ENCODE peak calls at places on chromosomes 6 and 20, in eight cellular contexts. One of them, this sample, is unnamed. For H3K4me1, the result is how much of the 10 kb centered on the place peaks cover.

GRCh38 chr6:120378582-120379220 is 955.6 kb downstream of the TBC1D32 start:
- DNase-seq in MM.1S: peak
- DNase-seq in heart right ventricle: no peak
- DNase-seq in uterus: no peak
- DNase-seq in OCI-LY7: peak
- DNase-seq in Peyer's patch: no peak
- DNase-seq in CD4-positive, CD25-positive, alpha-beta regulatory T cell: peak
- DNase-seq in CD8-positive, alpha-beta T cell: no peak
- DNase-seq in this sample: no peak

GRCh38 chr6:128070406-128070805 is 169.5 kb upstream of the THEMIS start:
- DNase-seq in MM.1S: no peak
- DNase-seq in heart right ventricle: no peak
- DNase-seq in uterus: no peak
- DNase-seq in OCI-LY7: no peak
- DNase-seq in Peyer's patch: no peak
- DNase-seq in CD4-positive, CD25-positive, alpha-beta regulatory T cell: no peak
- DNase-seq in CD8-positive, alpha-beta T cell: no peak
- DNase-seq in this sample: no peak

GRCh38 chr6:119738425-119738824 is 388.9 kb upstream of the MAN1A1 start:
- DNase-seq in MM.1S: no peak
- DNase-seq in heart right ventricle: no peak
- DNase-seq in uterus: no peak
- DNase-seq in OCI-LY7: no peak
- DNase-seq in Peyer's patch: no peak
- DNase-seq in CD4-positive, CD25-positive, alpha-beta regulatory T cell: no peak
- DNase-seq in CD8-positive, alpha-beta T cell: no peak
- DNase-seq in this sample: no peak

GRCh38 chr20:35444226-35444625 is 6.2 kb upstream of the GDF5 start:
- DNase-seq in MM.1S: no peak
- DNase-seq in heart right ventricle: no peak
- DNase-seq in uterus: no peak
- DNase-seq in OCI-LY7: no peak
- DNase-seq in Peyer's patch: no peak
- DNase-seq in CD4-positive, CD25-positive, alpha-beta regulatory T cell: no peak
- DNase-seq in CD8-positive, alpha-beta T cell: no peak
- DNase-seq in this sample: no peak

GRCh38 chr6:170276369-170277057 is 14.4 kb downstream of the DLL1 start:
- DNase-seq in MM.1S: no peak
- DNase-seq in heart right ventricle: peak
- DNase-seq in uterus: peak
- DNase-seq in OCI-LY7: no peak
- DNase-seq in Peyer's patch: no peak
- DNase-seq in CD4-positive, CD25-positive, alpha-beta regulatory T cell: no peak
- DNase-seq in CD8-positive, alpha-beta T cell: no peak
- DNase-seq in this sample: no peak

GRCh38 chr20:37288091-37288490 is 1.4 kb upstream of the MANBAL start:
- DNase-seq in MM.1S: no peak
- DNase-seq in heart right ventricle: no peak
- DNase-seq in uterus: no peak
- DNase-seq in OCI-LY7: no peak
- DNase-seq in Peyer's patch: no peak
- DNase-seq in CD4-positive, CD25-positive, alpha-beta regulatory T cell: no peak
- DNase-seq in CD8-positive, alpha-beta T cell: no peak
- DNase-seq in this sample: no peak

GRCh38 chr6:115908906-115909559 is 151.7 kb downstream of the FRK start:
- DNase-seq in MM.1S: no peak
- DNase-seq in heart right ventricle: no peak
- DNase-seq in uterus: no peak
- DNase-seq in OCI-LY7: no peak
- DNase-seq in Peyer's patch: no peak
- DNase-seq in CD4-positive, CD25-positive, alpha-beta regulatory T cell: no peak
- DNase-seq in CD8-positive, alpha-beta T cell: no peak
- DNase-seq in this sample: no peak

GRCh38 chr20:7728373-7728772 is 211.9 kb downstream of the HAO1 start:
- DNase-seq in MM.1S: no peak
- DNase-seq in heart right ventricle: no peak
- DNase-seq in uterus: no peak
- DNase-seq in OCI-LY7: no peak
- DNase-seq in Peyer's patch: no peak
- DNase-seq in CD4-positive, CD25-positive, alpha-beta regulatory T cell: no peak
- DNase-seq in CD8-positive, alpha-beta T cell: no peak
- DNase-seq in this sample: no peak

GRCh38 chr6:37222125-37222967 is 35.2 kb upstream of the TBC1D22B start:
- DNase-seq in MM.1S: peak
- DNase-seq in heart right ventricle: peak
- DNase-seq in uterus: peak
- DNase-seq in OCI-LY7: peak
- DNase-seq in Peyer's patch: peak
- DNase-seq in CD4-positive, CD25-positive, alpha-beta regulatory T cell: peak
- DNase-seq in CD8-positive, alpha-beta T cell: peak
- DNase-seq in this sample: peak

GRCh38 chr6:56946368-56946767 is 8.5 kb upstream of the BEND6 start:
- DNase-seq in MM.1S: no peak
- DNase-seq in heart right ventricle: no peak
- DNase-seq in uterus: no peak
- DNase-seq in OCI-LY7: no peak
- DNase-seq in Peyer's patch: no peak
- DNase-seq in CD4-positive, CD25-positive, alpha-beta regulatory T cell: no peak
- DNase-seq in CD8-positive, alpha-beta T cell: no peak
- DNase-seq in this sample: no peak

GRCh38 chr6:56949925-56950495 is 4.9 kb upstream of the BEND6 start:
- DNase-seq in MM.1S: no peak
- DNase-seq in heart right ventricle: no peak
- DNase-seq in uterus: no peak
- DNase-seq in OCI-LY7: no peak
- DNase-seq in Peyer's patch: no peak
- DNase-seq in CD4-positive, CD25-positive, alpha-beta regulatory T cell: no peak
- DNase-seq in CD8-positive, alpha-beta T cell: no peak
- DNase-seq in this sample: no peak

GRCh38 chr6:56951049-56951816 is 3.7 kb upstream of the BEND6 start:
- DNase-seq in MM.1S: no peak
- DNase-seq in heart right ventricle: no peak
- DNase-seq in uterus: no peak
- DNase-seq in OCI-LY7: no peak
- DNase-seq in Peyer's patch: no peak
- DNase-seq in CD4-positive, CD25-positive, alpha-beta regulatory T cell: no peak
- DNase-seq in CD8-positive, alpha-beta T cell: no peak
- DNase-seq in this sample: no peak

GRCh38 chr6:56947931-56948330 is 7.0 kb upstream of the BEND6 start:
- DNase-seq in MM.1S: no peak
- DNase-seq in heart right ventricle: no peak
- DNase-seq in uterus: no peak
- DNase-seq in OCI-LY7: no peak
- DNase-seq in Peyer's patch: no peak
- DNase-seq in CD4-positive, CD25-positive, alpha-beta regulatory T cell: no peak
- DNase-seq in CD8-positive, alpha-beta T cell: no peak
- DNase-seq in this sample: no peak

DNA sequence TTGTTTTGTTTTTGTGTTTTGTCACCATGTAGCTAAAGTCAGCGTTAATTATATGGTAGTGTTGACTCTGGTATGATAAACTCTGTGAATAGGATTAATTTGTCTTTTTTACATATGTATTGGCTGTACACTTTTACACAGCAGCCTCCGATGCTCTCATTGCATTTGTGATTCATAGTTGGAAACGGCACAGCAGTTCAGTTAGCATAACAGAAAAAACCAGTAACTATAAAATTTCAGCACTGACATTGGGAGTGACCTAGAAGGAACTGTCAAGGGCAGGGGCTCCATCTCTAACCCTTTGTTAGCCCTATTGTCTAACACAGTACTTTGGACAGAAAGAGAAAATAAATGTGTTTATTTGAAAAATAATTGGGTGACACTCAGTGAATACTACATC is 5.6 kb upstream of the BEND6 start:
- DNase-seq in MM.1S: no peak
- DNase-seq in heart right ventricle: no peak
- DNase-seq in uterus: no peak
- DNase-seq in OCI-LY7: no peak
- DNase-seq in Peyer's patch: no peak
- DNase-seq in CD4-positive, CD25-positive, alpha-beta regulatory T cell: no peak
- DNase-seq in CD8-positive, alpha-beta T cell: no peak
- DNase-seq in this sample: no peak
- H3K4me1 ChIP-seq in MM.1S: under half
- H3K4me1 ChIP-seq in heart right ventricle: under half
- H3K4me1 ChIP-seq in uterus: under half
- H3K4me1 ChIP-seq in OCI-LY7: under half
- H3K4me1 ChIP-seq in Peyer's patch: under half
- H3K4me1 ChIP-seq in CD4-positive, CD25-positive, alpha-beta regulatory T cell: under half
- H3K4me1 ChIP-seq in CD8-positive, alpha-beta T cell: under half
- H3K4me1 ChIP-seq in this sample: under half

DNA sequence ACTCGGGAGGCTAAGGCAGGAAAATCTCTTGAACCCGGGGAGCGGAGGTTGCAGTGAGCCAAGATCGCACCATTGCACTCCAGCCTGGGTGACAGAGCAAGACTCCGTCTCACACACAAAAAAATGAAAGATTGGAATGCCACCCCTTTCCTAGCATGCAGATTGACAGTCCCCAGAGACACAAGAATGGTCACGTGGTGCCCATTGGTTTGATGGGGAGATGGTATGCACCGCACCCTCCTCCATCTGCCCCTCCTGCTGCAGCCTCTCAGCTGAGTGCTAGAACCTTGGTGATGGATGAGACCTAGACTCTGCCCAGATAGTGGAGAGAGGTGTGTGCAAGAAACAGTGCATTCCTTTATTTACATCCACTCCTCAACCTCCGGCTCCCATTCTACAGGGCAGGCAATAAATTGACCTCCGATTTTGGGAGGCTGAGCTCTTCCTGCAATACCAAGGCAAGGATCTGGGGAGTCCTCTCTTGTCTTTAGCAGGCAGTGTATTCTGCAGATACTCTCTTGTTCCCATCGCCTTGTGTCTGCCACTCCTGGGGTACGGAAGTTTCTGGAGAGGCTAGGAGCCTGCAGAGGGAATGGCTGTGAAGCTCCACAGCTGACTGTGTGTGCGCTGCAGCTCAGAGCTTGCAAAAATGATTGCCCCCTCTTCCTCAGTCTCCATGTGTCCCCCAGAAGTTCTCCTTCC is 1.1 kb upstream of the RNF24 start:
- DNase-seq in MM.1S: no peak
- DNase-seq in heart right ventricle: no peak
- DNase-seq in uterus: no peak
- DNase-seq in OCI-LY7: no peak
- DNase-seq in Peyer's patch: no peak
- DNase-seq in CD4-positive, CD25-positive, alpha-beta regulatory T cell: no peak
- DNase-seq in CD8-positive, alpha-beta T cell: no peak
- DNase-seq in this sample: no peak
- H3K27ac ChIP-seq in MM.1S: no peak
- H3K27ac ChIP-seq in heart right ventricle: no peak
- H3K27ac ChIP-seq in uterus: no peak
- H3K27ac ChIP-seq in OCI-LY7: no peak
- H3K27ac ChIP-seq in Peyer's patch: no peak
- H3K27ac ChIP-seq in CD4-positive, CD25-positive, alpha-beta regulatory T cell: no peak
- H3K27ac ChIP-seq in CD8-positive, alpha-beta T cell: no peak
- H3K27ac ChIP-seq in this sample: no peak

DNA sequence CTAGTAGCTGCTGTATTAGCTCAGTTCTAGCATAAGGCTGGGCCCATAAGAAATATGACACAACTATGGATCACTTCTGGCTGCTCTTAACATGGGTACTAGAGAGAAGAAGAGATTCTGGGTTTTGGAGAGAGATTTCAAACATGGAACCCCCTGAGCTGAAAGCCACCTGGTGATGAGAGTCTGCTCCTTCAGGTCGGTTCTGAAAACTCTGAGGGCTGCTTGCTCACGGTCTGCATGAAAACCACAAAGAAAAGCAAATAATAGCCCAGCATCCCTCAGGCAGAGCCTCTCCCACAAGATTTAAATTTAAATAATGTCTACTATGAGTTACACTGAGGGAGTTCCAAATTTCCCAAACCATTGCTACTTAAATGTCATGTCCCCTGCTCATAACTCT is 301.6 kb downstream of the BMP7 start:
- DNase-seq in MM.1S: peak
- DNase-seq in heart right ventricle: no peak
- DNase-seq in uterus: no peak
- DNase-seq in OCI-LY7: no peak
- DNase-seq in Peyer's patch: no peak
- DNase-seq in CD4-positive, CD25-positive, alpha-beta regulatory T cell: no peak
- DNase-seq in CD8-positive, alpha-beta T cell: no peak
- DNase-seq in this sample: no peak
- H3K4me1 ChIP-seq in MM.1S: under half
- H3K4me1 ChIP-seq in heart right ventricle: under half
- H3K4me1 ChIP-seq in uterus: under half
- H3K4me1 ChIP-seq in OCI-LY7: under half
- H3K4me1 ChIP-seq in Peyer's patch: under half
- H3K4me1 ChIP-seq in CD4-positive, CD25-positive, alpha-beta regulatory T cell: under half
- H3K4me1 ChIP-seq in CD8-positive, alpha-beta T cell: under half
- H3K4me1 ChIP-seq in this sample: under half

GRCh38 chr20:59297641-59298040 is 2.8 kb upstream of the EDN3 start:
- DNase-seq in MM.1S: no peak
- DNase-seq in heart right ventricle: no peak
- DNase-seq in uterus: no peak
- DNase-seq in OCI-LY7: no peak
- DNase-seq in Peyer's patch: no peak
- DNase-seq in CD4-positive, CD25-positive, alpha-beta regulatory T cell: no peak
- DNase-seq in CD8-positive, alpha-beta T cell: no peak
- DNase-seq in this sample: no peak

GRCh38 chr20:59300341-59301081 is at the start of gene EDN3:
- DNase-seq in MM.1S: no peak
- DNase-seq in heart right ventricle: no peak
- DNase-seq in uterus: no peak
- DNase-seq in OCI-LY7: no peak
- DNase-seq in Peyer's patch: no peak
- DNase-seq in CD4-positive, CD25-positive, alpha-beta regulatory T cell: no peak
- DNase-seq in CD8-positive, alpha-beta T cell: no peak
- DNase-seq in this sample: no peak

GRCh38 chr20:59305898-59306640 is 5.7 kb downstream of the EDN3 start:
- DNase-seq in MM.1S: no peak
- DNase-seq in heart right ventricle: no peak
- DNase-seq in uterus: no peak
- DNase-seq in OCI-LY7: no peak
- DNase-seq in Peyer's patch: no peak
- DNase-seq in CD4-positive, CD25-positive, alpha-beta regulatory T cell: no peak
- DNase-seq in CD8-positive, alpha-beta T cell: no peak
- DNase-seq in this sample: no peak

GRCh38 chr20:59299961-59300340 is 460 bp upstream of the EDN3 start:
- DNase-seq in MM.1S: no peak
- DNase-seq in heart right ventricle: no peak
- DNase-seq in uterus: no peak
- DNase-seq in OCI-LY7: no peak
- DNase-seq in Peyer's patch: no peak
- DNase-seq in CD4-positive, CD25-positive, alpha-beta regulatory T cell: no peak
- DNase-seq in CD8-positive, alpha-beta T cell: no peak
- DNase-seq in this sample: no peak

DNA sequence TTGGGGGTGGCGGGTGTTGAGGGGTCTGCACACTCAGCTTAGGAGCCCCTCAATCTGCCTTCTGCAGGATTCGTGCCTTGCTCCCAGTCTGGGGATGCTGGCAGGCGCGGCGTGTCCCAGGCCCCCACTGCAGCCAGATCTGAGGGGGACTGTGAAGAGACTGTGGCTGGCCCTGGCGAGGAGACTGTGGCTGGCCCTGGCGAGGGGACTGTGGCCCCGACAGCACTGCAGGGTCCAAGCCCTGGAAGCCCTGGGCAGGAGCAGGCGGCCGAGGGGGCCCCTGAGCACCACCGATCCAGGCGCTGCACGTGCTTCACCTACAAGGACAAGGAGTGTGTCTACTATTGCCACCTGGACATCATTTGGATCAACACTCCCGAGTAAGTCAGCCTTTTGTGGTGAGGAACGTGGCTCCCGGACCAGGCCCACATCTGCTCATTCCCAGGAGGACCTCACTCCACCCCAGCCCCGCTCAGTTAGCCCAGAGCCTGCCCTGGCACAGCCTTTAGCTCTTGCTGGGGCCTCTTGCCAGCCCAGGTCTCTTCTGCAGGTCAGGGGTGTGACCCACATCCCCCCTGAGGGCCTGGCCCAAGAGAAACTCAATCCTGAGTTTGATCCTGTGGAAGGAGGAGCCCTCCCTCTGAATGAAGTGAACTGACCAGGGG is 1.1 kb downstream of the EDN3 start:
- DNase-seq in MM.1S: no peak
- DNase-seq in heart right ventricle: no peak
- DNase-seq in uterus: no peak
- DNase-seq in OCI-LY7: no peak
- DNase-seq in Peyer's patch: no peak
- DNase-seq in CD4-positive, CD25-positive, alpha-beta regulatory T cell: no peak
- DNase-seq in CD8-positive, alpha-beta T cell: no peak
- DNase-seq in this sample: no peak
- H3K27ac ChIP-seq in MM.1S: no peak
- H3K27ac ChIP-seq in heart right ventricle: no peak
- H3K27ac ChIP-seq in uterus: no peak
- H3K27ac ChIP-seq in OCI-LY7: no peak
- H3K27ac ChIP-seq in Peyer's patch: no peak
- H3K27ac ChIP-seq in CD4-positive, CD25-positive, alpha-beta regulatory T cell: no peak
- H3K27ac ChIP-seq in CD8-positive, alpha-beta T cell: no peak
- H3K27ac ChIP-seq in this sample: no peak